ENCODE peak calls at places on chromosomes 5 and 9, in seven cellular contexts. K is right lobe of liver, D is breast epithelium, U is HCT116, J is esophagus squamous epithelium, B is NB4, S is IMR-90. L is an unnamed sample.

GRCh38 chr9:135079676-135080075 is 7.8 kb upstream of the OLFM1 start:
- DNase-seq in K (no peak), D (no peak), U (no peak), J (no peak), B (no peak), S (no peak), L (no peak)

GRCh38 chr9:134964271-134964670 is 46.6 kb upstream of the FCN1 start:
- DNase-seq in K (peak), D (no peak), U (no peak), J (no peak), B (no peak), S (no peak), L (peak)

GRCh38 chr5:27328480-27328879 is 290.1 kb upstream of the CDH9 start:
- DNase-seq in K (no peak), D (no peak), U (no peak), J (no peak), B (no peak), S (peak), L (no peak)

GRCh38 chr9:70601000-70601929 is 186.8 kb upstream of the KLF9 start:
- DNase-seq in K (peak), D (peak), U (no peak), J (no peak), B (no peak), S (peak), L (peak)

GRCh38 chr9:107016383-107016782 is 153.4 kb downstream of the ZNF462 start:
- DNase-seq in K (no peak), D (no peak), U (no peak), J (no peak), B (no peak), S (no peak), L (no peak)

GRCh38 chr5:458547-459353 is 15.8 kb downstream of the EXOC3 start:
- DNase-seq in K (peak), D (peak), U (no peak), J (no peak), B (no peak), S (peak), L (peak)

GRCh38 chr5:133397432-133397831 is 214.9 kb downstream of the FSTL4 start:
- DNase-seq in K (no peak), D (no peak), U (no peak), J (no peak), B (no peak), S (no peak), L (no peak)

GRCh38 chr9:95333426-95333825 is 15.9 kb upstream of the FANCC start:
- DNase-seq in K (no peak), D (no peak), U (no peak), J (no peak), B (no peak), S (no peak), L (no peak)

GRCh38 chr9:38084556-38084880 is 15.5 kb upstream of the SHB start:
- DNase-seq in K (no peak), D (no peak), U (no peak), J (no peak), B (peak), S (no peak), L (peak)

GRCh38 chr9:74770508-74771261 is 117.0 kb downstream of the TRPM6 start:
- DNase-seq in K (no peak), D (no peak), U (peak), J (no peak), B (peak), S (no peak), L (no peak)

GRCh38 chr5:41156739-41157138 is 56.6 kb downstream of the C6 start:
- DNase-seq in K (no peak), D (no peak), U (no peak), J (no peak), B (no peak), S (peak), L (no peak)

GRCh38 chr5:173833200-173833599 is 54.9 kb upstream of the CPEB4 start:
- DNase-seq in K (no peak), D (no peak), U (no peak), J (no peak), B (no peak), S (no peak), L (no peak)

GRCh38 chr9:90916147-90916734 is 114.6 kb downstream of the SYK start:
- DNase-seq in K (no peak), D (no peak), U (no peak), J (no peak), B (no peak), S (peak), L (no peak)

GRCh38 chr9:113409883-113410206 is 630 bp downstream of the POLE3 start:
- DNase-seq in K (no peak), D (no peak), U (no peak), J (no peak), B (no peak), S (no peak), L (no peak)

GRCh38 chr9:125913551-125913950 is 166.4 kb downstream of the PBX3 start:
- DNase-seq in K (no peak), D (no peak), U (no peak), J (no peak), B (no peak), S (no peak), L (no peak)

GRCh38 chr5:154857534-154858250 is 735 bp upstream of the CNOT8 start:
- DNase-seq in K (peak), D (peak), U (peak), J (peak), B (peak), S (peak), L (peak)

GRCh38 chr5:159849437-159850191 is 66.7 kb upstream of the ADRA1B start:
- DNase-seq in K (no peak), D (no peak), U (no peak), J (no peak), B (no peak), S (peak), L (no peak)

GRCh38 chr5:1801954-1802295 is 718 bp downstream of the NDUFS6 start:
- DNase-seq in K (no peak), D (peak), U (no peak), J (no peak), B (peak), S (no peak), L (no peak)

GRCh38 chr5:95347516-95348140 is 43.5 kb upstream of the FAM81B start:
- DNase-seq in K (no peak), D (no peak), U (no peak), J (no peak), B (no peak), S (no peak), L (no peak)

GRCh38 chr5:1951165-1951816 is 68.6 kb upstream of the IRX4 start:
- DNase-seq in K (no peak), D (no peak), U (no peak), J (no peak), B (no peak), S (no peak), L (no peak)

GRCh38 chr5:101678494-101679193 is 617.4 kb downstream of the SLCO4C1 start:
- DNase-seq in K (no peak), D (peak), U (peak), J (no peak), B (peak), S (peak), L (peak)

GRCh38 chr5:1054018-1054798 is 45.6 kb downstream of the NKD2 start:
- DNase-seq in K (peak), D (no peak), U (no peak), J (no peak), B (no peak), S (no peak), L (no peak)

GRCh38 chr9:123191660-123192059 is 76.7 kb downstream of the STRBP start:
- DNase-seq in K (no peak), D (no peak), U (no peak), J (no peak), B (no peak), S (no peak), L (no peak)

GRCh38 chr5:163172540-163173337 is 264.7 kb upstream of the CCNG1 start:
- DNase-seq in K (no peak), D (no peak), U (no peak), J (no peak), B (no peak), S (no peak), L (no peak)

GRCh38 chr5:102826629-102827028 is 71.5 kb downstream of the PAM start:
- DNase-seq in K (no peak), D (no peak), U (peak), J (no peak), B (no peak), S (no peak), L (no peak)

GRCh38 chr5:151092750-151093149 is 11.9 kb upstream of the TNIP1 start:
- DNase-seq in K (no peak), D (no peak), U (no peak), J (no peak), B (peak), S (peak), L (no peak)

GRCh38 chr5:134512661-134512999 is 12.8 kb upstream of the JADE2 start:
- DNase-seq in K (no peak), D (no peak), U (no peak), J (no peak), B (no peak), S (no peak), L (no peak)

GRCh38 chr5:134637106-134637721 is 4.6 kb upstream of the SAR1B start:
- DNase-seq in K (no peak), D (peak), U (no peak), J (no peak), B (no peak), S (no peak), L (no peak)

GRCh38 chr5:106691701-106692100 is 979.0 kb downstream of the EFNA5 start:
- DNase-seq in K (no peak), D (no peak), U (no peak), J (no peak), B (no peak), S (no peak), L (no peak)

GRCh38 chr9:93843396-93843795 is 111.8 kb downstream of the BARX1 start:
- DNase-seq in K (no peak), D (no peak), U (no peak), J (no peak), B (no peak), S (no peak), L (no peak)

GRCh38 chr9:134034215-134035040 is 9.1 kb downstream of the BRD3OS start:
- DNase-seq in K (no peak), D (no peak), U (no peak), J (no peak), B (no peak), S (no peak), L (no peak)

GRCh38 chr5:39730011-39730410 is 305.2 kb upstream of the DAB2 start:
- DNase-seq in K (no peak), D (no peak), U (no peak), J (no peak), B (no peak), S (no peak), L (no peak)

GRCh38 chr9:70165006-70165602 is 93.7 kb upstream of the SMC5 start:
- DNase-seq in K (no peak), D (no peak), U (no peak), J (no peak), B (no peak), S (peak), L (no peak)

GRCh38 chr5:85484982-85485574 is 1100.4 kb upstream of the EDIL3 start:
- DNase-seq in K (no peak), D (no peak), U (peak), J (no peak), B (peak), S (no peak), L (no peak)

GRCh38 chr5:147685991-147686390 is 96.5 kb downstream of the JAKMIP2 start:
- DNase-seq in K (no peak), D (no peak), U (no peak), J (no peak), B (no peak), S (no peak), L (no peak)

GRCh38 chr9:89605181-89606048 is 603 bp downstream of the GADD45G start:
- DNase-seq in K (peak), D (peak), U (no peak), J (no peak), B (peak), S (peak), L (peak)

GRCh38 chr5:37735649-37736347 is 104.0 kb downstream of the GDNF start:
- DNase-seq in K (no peak), D (no peak), U (no peak), J (no peak), B (no peak), S (peak), L (no peak)

GRCh38 chr5:127320032-127320945 is 29.7 kb downstream of the MEGF10 start:
- DNase-seq in K (no peak), D (no peak), U (no peak), J (no peak), B (peak), S (no peak), L (no peak)

GRCh38 chr9:19104528-19105282 is 2.0 kb upstream of the HAUS6 start:
- DNase-seq in K (no peak), D (no peak), U (no peak), J (no peak), B (no peak), S (no peak), L (no peak)

GRCh38 chr9:77783518-77783917 is 135.4 kb upstream of the GNA14 start:
- DNase-seq in K (no peak), D (no peak), U (no peak), J (no peak), B (no peak), S (no peak), L (no peak)

GRCh38 chr9:77779010-77779409 is 130.9 kb upstream of the GNA14 start:
- DNase-seq in K (no peak), D (no peak), U (no peak), J (no peak), B (no peak), S (no peak), L (no peak)
- H3K4me3 ChIP-seq in K (no peak), D (no peak), U (no peak), J (no peak), B (no peak), S (no peak), L (no peak)

GRCh38 chr5:150000261-150000989 is at the start of the genes HMGXB3 and TIGD6:
- DNase-seq in K (peak), D (peak), U (peak), J (peak), B (peak), S (peak), L (peak)
- TF ChIP-seq CTCF in K (no peak), D (no peak), U (no peak), J (no peak), B (no peak), S (no peak), L (no peak)

GRCh38 chr9:21031818-21032203 is 371 bp upstream of the HACD4 start:
- DNase-seq in K (peak), D (no peak), U (no peak), J (no peak), B (no peak), S (no peak), L (no peak)

GRCh38 chr9:21028476-21028875 is 3.0 kb downstream of the HACD4 start:
- DNase-seq in K (no peak), D (no peak), U (no peak), J (no peak), B (no peak), S (peak), L (no peak)

GRCh38 chr9:21029661-21030060 is 1.8 kb downstream of the HACD4 start:
- DNase-seq in K (no peak), D (no peak), U (no peak), J (no peak), B (no peak), S (no peak), L (no peak)

GRCh38 chr9:21030389-21031035 is 928 bp downstream of the HACD4 start:
- DNase-seq in K (no peak), D (no peak), U (no peak), J (no peak), B (peak), S (peak), L (no peak)

DNA sequence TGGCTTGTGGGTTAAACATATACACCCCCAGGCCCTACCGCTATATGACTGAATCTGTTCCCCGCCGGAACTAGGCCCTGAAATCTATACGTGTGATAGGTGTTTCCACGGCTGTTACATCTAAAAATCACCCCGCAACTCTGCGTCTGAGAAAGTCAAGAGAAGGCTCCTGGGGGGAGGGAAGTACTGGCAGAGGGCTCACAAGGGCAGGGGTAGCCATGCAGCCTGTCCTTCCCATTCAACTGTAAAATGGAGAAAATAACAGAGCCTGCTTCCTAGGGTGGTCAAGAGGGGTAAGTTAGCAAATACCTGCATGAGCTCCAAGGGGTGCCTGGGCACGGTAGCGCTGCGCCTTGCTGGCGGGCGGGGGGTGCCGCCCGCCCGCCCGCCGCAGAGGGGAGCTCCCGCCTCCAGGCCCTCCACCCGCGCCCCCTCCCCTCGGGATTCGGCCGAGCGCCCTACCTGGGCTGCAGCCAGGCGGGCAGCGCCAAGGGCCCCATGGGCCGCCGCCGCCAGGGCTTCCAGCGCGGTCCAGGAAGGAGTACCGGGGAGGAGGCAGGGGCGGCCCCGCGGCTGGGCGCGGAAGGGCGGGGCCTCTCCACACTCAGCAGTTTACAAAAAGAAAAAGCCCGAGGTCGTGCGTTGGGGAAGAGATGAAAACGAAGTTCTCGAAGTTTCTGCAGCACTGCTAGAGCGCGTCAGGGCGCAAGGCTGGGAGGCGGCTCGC is at the start of gene HACD4:
- DNase-seq in K (peak), D (peak), U (no peak), J (peak), B (peak), S (peak), L (peak)
- TF ChIP-seq POLR2A in K (no peak), D (no peak), U (no peak), J (no peak), B (no peak), S (no peak), L (no peak)

DNA sequence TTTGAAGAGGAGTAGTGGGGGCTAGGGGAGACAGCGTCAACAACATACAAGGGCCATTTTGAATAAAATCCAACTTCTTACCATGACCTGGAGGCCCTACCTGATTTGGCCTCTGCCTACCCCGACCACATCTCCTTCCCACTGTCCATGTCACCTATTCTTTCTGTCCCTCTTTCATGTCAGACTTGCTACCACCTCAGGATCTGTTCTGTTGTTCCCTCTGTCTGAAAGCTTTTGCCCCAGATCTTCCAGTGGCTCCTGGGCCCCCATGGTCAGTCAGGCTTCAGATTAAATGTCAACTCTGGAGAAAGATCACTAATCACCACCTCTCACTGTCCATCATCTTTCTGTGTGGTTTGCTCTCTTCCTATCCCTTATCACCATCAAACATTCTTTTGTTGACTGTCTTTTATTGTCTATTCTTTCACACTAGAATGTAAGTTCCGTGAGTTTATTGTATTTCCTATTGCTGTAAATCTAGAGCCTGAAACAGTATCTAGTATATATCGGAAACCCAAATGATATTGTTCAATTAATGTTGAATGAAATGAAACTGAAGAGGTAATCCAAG is 31.2 kb upstream of the APC start:
- DNase-seq in K (no peak), D (no peak), U (no peak), J (no peak), B (no peak), S (no peak), L (no peak)
- H3K4me3 ChIP-seq in K (no peak), D (peak), U (peak), J (peak), B (no peak), S (no peak), L (no peak)

DNA sequence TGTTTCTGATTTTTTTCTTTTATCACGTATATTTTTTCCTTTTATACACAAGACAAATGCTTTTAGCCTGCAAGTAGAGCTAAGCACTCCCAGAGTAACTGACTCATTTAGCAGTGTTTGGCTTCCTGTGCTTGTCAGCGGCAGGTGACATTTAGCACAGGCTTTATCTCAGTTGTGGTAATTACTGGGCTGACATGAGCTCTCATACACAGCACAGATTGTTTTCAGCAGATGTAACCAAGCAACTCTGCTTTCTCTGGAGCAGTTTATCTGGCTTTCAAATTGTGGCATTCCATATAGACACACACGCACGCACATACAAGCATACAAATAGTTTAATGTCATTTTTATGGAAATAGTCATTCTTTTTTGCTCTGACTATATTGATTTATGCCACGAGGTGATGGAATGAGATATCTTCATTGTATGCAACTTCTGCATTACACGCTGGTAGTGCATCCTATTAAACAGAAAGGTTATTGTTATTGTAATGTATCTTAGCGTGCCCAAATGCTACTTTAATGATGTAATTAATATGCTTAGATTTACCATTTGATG is 379.0 kb upstream of the GRAMD2B start:
- DNase-seq in K (no peak), D (no peak), U (no peak), J (no peak), B (no peak), S (peak), L (no peak)
- TF ChIP-seq CTCF in K (no peak), D (no peak), U (no peak), J (no peak), B (no peak), S (no peak), L (no peak)

L was measured in lower leg skin.